ENCODE peak calls at places on chromosome 18, in five cellular contexts. One of them, this sample, is unnamed.

GRCh38 chr18:7663305-7664023 is 96.3 kb downstream of the PTPRM start:
- DNase-seq in stimulated activated CD8-positive, alpha-beta memory T cell treated with anti-CD3 and anti-CD28 coated beads, Interleukin-15, amount 100 ng/mL, for 48 hours: no peak
- DNase-seq in psoas muscle: no peak
- DNase-seq in renal cortical epithelial cell: no peak
- DNase-seq in posterior cingulate gyrus: no peak
- DNase-seq in this sample: no peak

GRCh38 chr18:43935051-43935412 is 657.7 kb upstream of the SYT4 start:
- DNase-seq in renal cortical epithelial cell: peak; percentile 92
- DNase-seq in posterior cingulate gyrus: no peak
- DNase-seq in stimulated activated CD8-positive, alpha-beta memory T cell treated with anti-CD3 and anti-CD28 coated beads, Interleukin-15, amount 100 ng/mL, for 48 hours: no peak
- DNase-seq in psoas muscle: no peak
- DNase-seq in this sample: no peak

GRCh38 chr18:32446780-32447179 is 23.9 kb downstream of the GAREM1 start:
- DNase-seq in renal cortical epithelial cell: no peak
- DNase-seq in psoas muscle: no peak
- DNase-seq in stimulated activated CD8-positive, alpha-beta memory T cell treated with anti-CD3 and anti-CD28 coated beads, Interleukin-15, amount 100 ng/mL, for 48 hours: no peak
- DNase-seq in posterior cingulate gyrus: no peak
- DNase-seq in this sample: no peak

GRCh38 chr18:2417861-2418610 is 153.3 kb downstream of the METTL4 start:
- DNase-seq in psoas muscle: no peak
- DNase-seq in stimulated activated CD8-positive, alpha-beta memory T cell treated with anti-CD3 and anti-CD28 coated beads, Interleukin-15, amount 100 ng/mL, for 48 hours: no peak
- DNase-seq in renal cortical epithelial cell: no peak
- DNase-seq in posterior cingulate gyrus: no peak
- DNase-seq in this sample: no peak

GRCh38 chr18:8936646-8937045 is 165.9 kb upstream of the NDUFV2 start:
- DNase-seq in psoas muscle: no peak
- DNase-seq in posterior cingulate gyrus: no peak
- DNase-seq in stimulated activated CD8-positive, alpha-beta memory T cell treated with anti-CD3 and anti-CD28 coated beads, Interleukin-15, amount 100 ng/mL, for 48 hours: no peak
- DNase-seq in renal cortical epithelial cell: no peak
- DNase-seq in this sample: no peak

GRCh38 chr18:46320928-46321855 is 217.0 kb downstream of the HAUS1 start:
- DNase-seq in stimulated activated CD8-positive, alpha-beta memory T cell treated with anti-CD3 and anti-CD28 coated beads, Interleukin-15, amount 100 ng/mL, for 48 hours: no peak
- DNase-seq in psoas muscle: no peak
- DNase-seq in renal cortical epithelial cell: peak; percentile 97
- DNase-seq in posterior cingulate gyrus: no peak
- DNase-seq in this sample: no peak

GRCh38 chr18:40413160-40413559 is 1541.9 kb upstream of the PIK3C3 start:
- DNase-seq in renal cortical epithelial cell: no peak
- DNase-seq in posterior cingulate gyrus: peak; percentile 62
- DNase-seq in psoas muscle: no peak
- DNase-seq in stimulated activated CD8-positive, alpha-beta memory T cell treated with anti-CD3 and anti-CD28 coated beads, Interleukin-15, amount 100 ng/mL, for 48 hours: no peak
- DNase-seq in this sample: peak; percentile 11

GRCh38 chr18:5167827-5168226 is 29.2 kb downstream of the AKAIN1 start:
- DNase-seq in stimulated activated CD8-positive, alpha-beta memory T cell treated with anti-CD3 and anti-CD28 coated beads, Interleukin-15, amount 100 ng/mL, for 48 hours: no peak
- DNase-seq in psoas muscle: no peak
- DNase-seq in renal cortical epithelial cell: no peak
- DNase-seq in posterior cingulate gyrus: no peak
- DNase-seq in this sample: no peak

GRCh38 chr18:42760290-42760689 is 355.2 kb downstream of the RIT2 start:
- DNase-seq in renal cortical epithelial cell: no peak
- DNase-seq in psoas muscle: no peak
- DNase-seq in posterior cingulate gyrus: no peak
- DNase-seq in stimulated activated CD8-positive, alpha-beta memory T cell treated with anti-CD3 and anti-CD28 coated beads, Interleukin-15, amount 100 ng/mL, for 48 hours: no peak
- DNase-seq in this sample: no peak

GRCh38 chr18:30683836-30684235 is 358.7 kb downstream of the DSC3 start:
- DNase-seq in renal cortical epithelial cell: no peak
- DNase-seq in stimulated activated CD8-positive, alpha-beta memory T cell treated with anti-CD3 and anti-CD28 coated beads, Interleukin-15, amount 100 ng/mL, for 48 hours: no peak
- DNase-seq in psoas muscle: no peak
- DNase-seq in posterior cingulate gyrus: no peak
- DNase-seq in this sample: no peak

GRCh38 chr18:31399336-31400032 is 22.9 kb downstream of the DSG4 start:
- DNase-seq in renal cortical epithelial cell: peak; percentile 95
- DNase-seq in posterior cingulate gyrus: no peak
- DNase-seq in stimulated activated CD8-positive, alpha-beta memory T cell treated with anti-CD3 and anti-CD28 coated beads, Interleukin-15, amount 100 ng/mL, for 48 hours: no peak
- DNase-seq in psoas muscle: no peak
- DNase-seq in this sample: no peak

GRCh38 chr18:69948919-69949537 is 1.4 kb upstream of the CD226 start:
- DNase-seq in psoas muscle: no peak
- DNase-seq in posterior cingulate gyrus: no peak
- DNase-seq in renal cortical epithelial cell: peak; percentile 21
- DNase-seq in stimulated activated CD8-positive, alpha-beta memory T cell treated with anti-CD3 and anti-CD28 coated beads, Interleukin-15, amount 100 ng/mL, for 48 hours: no peak
- DNase-seq in this sample: no peak

GRCh38 chr18:43276471-43276870 is 819 bp downstream of the SYT4 start:
- DNase-seq in renal cortical epithelial cell: no peak
- DNase-seq in stimulated activated CD8-positive, alpha-beta memory T cell treated with anti-CD3 and anti-CD28 coated beads, Interleukin-15, amount 100 ng/mL, for 48 hours: no peak
- DNase-seq in psoas muscle: no peak
- DNase-seq in posterior cingulate gyrus: no peak
- DNase-seq in this sample: no peak

GRCh38 chr18:78239090-78239457 is 740.5 kb upstream of the SALL3 start:
- DNase-seq in stimulated activated CD8-positive, alpha-beta memory T cell treated with anti-CD3 and anti-CD28 coated beads, Interleukin-15, amount 100 ng/mL, for 48 hours: no peak
- DNase-seq in psoas muscle: no peak
- DNase-seq in posterior cingulate gyrus: no peak
- DNase-seq in renal cortical epithelial cell: no peak
- DNase-seq in this sample: no peak

GRCh38 chr18:51559198-51559901 is 361.9 kb upstream of the MEX3C start:
- DNase-seq in stimulated activated CD8-positive, alpha-beta memory T cell treated with anti-CD3 and anti-CD28 coated beads, Interleukin-15, amount 100 ng/mL, for 48 hours: no peak
- DNase-seq in posterior cingulate gyrus: no peak
- DNase-seq in renal cortical epithelial cell: peak; percentile 1
- DNase-seq in psoas muscle: no peak
- DNase-seq in this sample: no peak

GRCh38 chr18:13688191-13689136 is 37.9 kb downstream of the FAM210A start:
- DNase-seq in psoas muscle: no peak
- DNase-seq in stimulated activated CD8-positive, alpha-beta memory T cell treated with anti-CD3 and anti-CD28 coated beads, Interleukin-15, amount 100 ng/mL, for 48 hours: no peak
- DNase-seq in renal cortical epithelial cell: no peak
- DNase-seq in posterior cingulate gyrus: peak; percentile 67
- DNase-seq in this sample: no peak

GRCh38 chr18:68779169-68779568 is 18.7 kb upstream of the CCDC102B start:
- DNase-seq in psoas muscle: no peak
- DNase-seq in stimulated activated CD8-positive, alpha-beta memory T cell treated with anti-CD3 and anti-CD28 coated beads, Interleukin-15, amount 100 ng/mL, for 48 hours: no peak
- DNase-seq in posterior cingulate gyrus: no peak
- DNase-seq in renal cortical epithelial cell: peak; percentile 82
- DNase-seq in this sample: no peak

GRCh38 chr18:74546751-74547530 is 12.6 kb downstream of the CNDP1 start:
- DNase-seq in stimulated activated CD8-positive, alpha-beta memory T cell treated with anti-CD3 and anti-CD28 coated beads, Interleukin-15, amount 100 ng/mL, for 48 hours: no peak
- DNase-seq in psoas muscle: peak; percentile 62
- DNase-seq in renal cortical epithelial cell: peak; percentile 71
- DNase-seq in posterior cingulate gyrus: no peak
- DNase-seq in this sample: peak; percentile 11

GRCh38 chr18:21146016-21146415 is 34.4 kb upstream of the ROCK1 start:
- DNase-seq in psoas muscle: no peak
- DNase-seq in posterior cingulate gyrus: no peak
- DNase-seq in renal cortical epithelial cell: no peak
- DNase-seq in stimulated activated CD8-positive, alpha-beta memory T cell treated with anti-CD3 and anti-CD28 coated beads, Interleukin-15, amount 100 ng/mL, for 48 hours: no peak
- DNase-seq in this sample: no peak

GRCh38 chr18:76258209-76258608 is 236.8 kb downstream of the ZNF516 start:
- DNase-seq in posterior cingulate gyrus: no peak
- DNase-seq in psoas muscle: no peak
- DNase-seq in renal cortical epithelial cell: no peak
- DNase-seq in stimulated activated CD8-positive, alpha-beta memory T cell treated with anti-CD3 and anti-CD28 coated beads, Interleukin-15, amount 100 ng/mL, for 48 hours: no peak
- DNase-seq in this sample: no peak

GRCh38 chr18:21865043-21865442 is 124.5 kb downstream of the MIB1 start:
- DNase-seq in renal cortical epithelial cell: no peak
- DNase-seq in stimulated activated CD8-positive, alpha-beta memory T cell treated with anti-CD3 and anti-CD28 coated beads, Interleukin-15, amount 100 ng/mL, for 48 hours: no peak
- DNase-seq in posterior cingulate gyrus: no peak
- DNase-seq in psoas muscle: no peak
- DNase-seq in this sample: no peak

GRCh38 chr18:49250819-49251388 is 209.5 kb downstream of the DYM start:
- DNase-seq in renal cortical epithelial cell: peak; percentile 34
- DNase-seq in posterior cingulate gyrus: no peak
- DNase-seq in psoas muscle: no peak
- DNase-seq in stimulated activated CD8-positive, alpha-beta memory T cell treated with anti-CD3 and anti-CD28 coated beads, Interleukin-15, amount 100 ng/mL, for 48 hours: no peak
- DNase-seq in this sample: peak; percentile 7

This sample was measured in pulmonary artery endothelial cell.